ENCODE peak calls at places on chromosome 22, in six cellular contexts. N is right cardiac atrium, G is coronary artery, O is heart right ventricle, F is dermis microvascular lymphatic vessel endothelial cell, S is HAP-1. R is an unnamed sample.

GRCh38 chr22:40635008-40635939 is 1.2 kb downstream of the MRTFA start:
- DNase-seq in F (no peak), O (peak), S (no peak), G (no peak), N (peak), R (no peak)

GRCh38 chr22:31818481-31819392 is 64.9 kb downstream of the DEPDC5 start:
- DNase-seq in S (no peak), N (no peak), G (no peak), O (no peak), F (no peak), R (no peak)

GRCh38 chr22:44735518-44736428 is 16.6 kb upstream of the ARHGAP8 start:
- DNase-seq in G (no peak), O (peak), F (peak), S (peak), N (peak), R (peak)

GRCh38 chr22:49583886-49584505 is 243.7 kb downstream of the BRD1 start:
- DNase-seq in N (no peak), G (no peak), S (no peak), F (no peak), O (no peak), R (no peak)

GRCh38 chr22:37492428-37493344 is 6.5 kb upstream of the MFNG start:
- DNase-seq in O (no peak), S (peak), F (peak), G (no peak), N (no peak), R (no peak)

GRCh38 chr22:50326959-50327710 is at the start of gene DENND6B:
- DNase-seq in S (peak), F (peak), O (peak), G (peak), N (peak), R (peak)

GRCh38 chr22:20084547-20085413 is 4.7 kb downstream of the DGCR8 start:
- DNase-seq in G (no peak), S (peak), F (peak), N (no peak), O (no peak), R (peak)

GRCh38 chr22:25751174-25751581 is 9.2 kb downstream of the MYO18B start:
- DNase-seq in F (no peak), O (no peak), S (no peak), N (no peak), G (no peak), R (no peak)

GRCh38 chr22:37749831-37750595 is 53.2 kb downstream of the TRIOBP start:
- DNase-seq in F (peak), O (no peak), S (no peak), G (no peak), N (peak), R (no peak)

GRCh38 chr22:37996079-37996478 is 11.7 kb upstream of the SOX10 start:
- DNase-seq in S (no peak), N (peak), F (no peak), G (no peak), O (peak), R (no peak)

GRCh38 chr22:35620624-35621245 is 3.6 kb upstream of the MB start:
- DNase-seq in F (no peak), S (no peak), N (peak), G (no peak), O (no peak), R (no peak)

GRCh38 chr22:36406139-36406538 is 18.4 kb upstream of the MYH9 start:
- DNase-seq in N (no peak), G (no peak), S (no peak), F (no peak), O (no peak), R (no peak)

GRCh38 chr22:35589071-35589735 is 27.9 kb downstream of the MB start:
- DNase-seq in O (no peak), F (no peak), G (no peak), S (no peak), N (no peak), R (no peak)

GRCh38 chr22:22893891-22894739 is 6.5 kb downstream of the IGLL5 start:
- DNase-seq in G (no peak), O (no peak), N (peak), S (no peak), F (no peak), R (peak)

GRCh38 chr22:36925388-36926290 is 12.2 kb downstream of the CSF2RB start:
- DNase-seq in O (no peak), S (no peak), F (no peak), N (no peak), G (no peak), R (no peak)

GRCh38 chr22:29080061-29080975 is 7.5 kb downstream of the KREMEN1 start:
- DNase-seq in O (no peak), S (peak), G (no peak), N (peak), F (no peak), R (no peak)

GRCh38 chr22:12601870-12602779 is 2925.9 kb upstream of the OR11H1 start:
- DNase-seq in S (no peak), O (peak), F (no peak), G (no peak), N (peak), R (peak)

GRCh38 chr22:39309881-39310714 is 9.3 kb downstream of the RPL3 start:
- DNase-seq in S (no peak), N (peak), G (no peak), O (no peak), F (no peak), R (no peak)

GRCh38 chr22:29587938-29588699 is 7.2 kb upstream of the NIPSNAP1 start:
- DNase-seq in S (no peak), N (no peak), F (peak), O (no peak), G (no peak), R (no peak)

GRCh38 chr22:46613606-46613997 is 6.6 kb upstream of the GRAMD4 start:
- DNase-seq in S (no peak), O (no peak), N (peak), F (peak), G (no peak), R (no peak)

GRCh38 chr22:39664485-39665200 is 94.1 kb downstream of the CACNA1I start:
- DNase-seq in F (no peak), N (no peak), G (no peak), O (no peak), S (peak), R (no peak)

GRCh38 chr22:29112102-29112501 is 39.3 kb downstream of the KREMEN1 start:
- DNase-seq in N (no peak), O (no peak), F (no peak), G (no peak), S (no peak), R (no peak)

GRCh38 chr22:28822930-28823481 is 22.6 kb upstream of the XBP1 start:
- DNase-seq in G (no peak), N (no peak), F (no peak), O (no peak), S (peak), R (no peak)

GRCh38 chr22:17149073-17149815 is 9.8 kb downstream of the HDHD5 start:
- DNase-seq in O (no peak), S (no peak), F (no peak), N (no peak), G (no peak), R (no peak)

GRCh38 chr22:44458044-44459020 is 39.7 kb downstream of the RTL6 start:
- DNase-seq in F (no peak), O (no peak), G (peak), S (no peak), N (no peak), R (no peak)

GRCh38 chr22:46027219-46028068 is 50.5 kb upstream of the WNT7B start:
- DNase-seq in G (peak), S (no peak), F (peak), N (peak), O (peak), R (peak)

GRCh38 chr22:29093980-29094379 is 21.1 kb downstream of the KREMEN1 start:
- DNase-seq in G (no peak), N (no peak), F (no peak), S (no peak), O (no peak), R (no peak)

GRCh38 chr22:27501191-27501936 is 300.2 kb downstream of the MN1 start:
- DNase-seq in N (no peak), S (no peak), O (no peak), F (no peak), G (no peak), R (no peak)

GRCh38 chr22:40410272-40410671 is 39.9 kb downstream of the SGSM3 start:
- DNase-seq in O (no peak), G (no peak), F (no peak), S (no peak), N (no peak), R (no peak)

GRCh38 chr22:49272546-49273125 is 555.0 kb downstream of the BRD1 start:
- DNase-seq in G (peak), N (no peak), O (no peak), F (no peak), S (no peak), R (peak)

GRCh38 chr22:43142881-43143562 is at the start of gene MCAT:
- DNase-seq in O (peak), S (peak), G (peak), N (peak), F (peak), R (peak)

GRCh38 chr22:39652990-39653786 is 82.6 kb downstream of the CACNA1I start:
- DNase-seq in G (no peak), S (no peak), F (no peak), N (no peak), O (no peak), R (no peak)

GRCh38 chr22:46587492-46588278 is 32.5 kb upstream of the GRAMD4 start:
- DNase-seq in N (peak), F (no peak), O (peak), S (no peak), G (no peak), R (no peak)

GRCh38 chr22:30013201-30013600 is 67.1 kb upstream of the HORMAD2 start:
- DNase-seq in O (no peak), S (no peak), F (no peak), N (no peak), G (no peak), R (no peak)

GRCh38 chr22:48870436-48870835 is 957.2 kb downstream of the BRD1 start:
- DNase-seq in G (no peak), N (no peak), O (no peak), F (no peak), S (no peak), R (peak)

R was measured in cardiac septum.